ENCODE peak calls at places on chromosomes 6 and 20, in four cellular contexts. One of them, this sample, is unnamed.

GRCh38 chr6:33251390-33252012 is 20.2 kb downstream of the VPS52 start:
- DNase-seq in COLO829: no peak
- DNase-seq in ecto neural progenitor cell: no peak
- DNase-seq in HT1080: no peak
- DNase-seq in this sample: no peak

GRCh38 chr6:122289721-122290501 is 109.5 kb upstream of the HSF2 start:
- DNase-seq in HT1080: peak; percentile 4
- DNase-seq in COLO829: peak; percentile 27
- DNase-seq in ecto neural progenitor cell: no peak
- DNase-seq in this sample: no peak

GRCh38 chr6:70838907-70839285 is 118.0 kb downstream of the B3GAT2 start:
- DNase-seq in ecto neural progenitor cell: no peak
- DNase-seq in HT1080: no peak
- DNase-seq in COLO829: no peak
- DNase-seq in this sample: no peak

GRCh38 chr6:4950849-4951533 is 52.8 kb downstream of the RPP40 start:
- DNase-seq in HT1080: peak; percentile 30
- DNase-seq in COLO829: no peak
- DNase-seq in ecto neural progenitor cell: no peak
- DNase-seq in this sample: no peak

GRCh38 chr20:51379601-51380341 is 162.7 kb downstream of the NFATC2 start:
- DNase-seq in HT1080: no peak
- DNase-seq in ecto neural progenitor cell: no peak
- DNase-seq in COLO829: no peak
- DNase-seq in this sample: no peak

GRCh38 chr20:23018941-23019340 is 16.2 kb upstream of the SSTR4 start:
- DNase-seq in ecto neural progenitor cell: no peak
- DNase-seq in HT1080: no peak
- DNase-seq in COLO829: no peak
- DNase-seq in this sample: no peak

GRCh38 chr20:31974975-31975481 is 7.1 kb downstream of the XKR7 start:
- DNase-seq in COLO829: no peak
- DNase-seq in HT1080: no peak
- DNase-seq in ecto neural progenitor cell: peak; percentile 79
- DNase-seq in this sample: peak; percentile 52

GRCh38 chr6:169933839-169934698 is 182.6 kb downstream of the ERMARD start:
- DNase-seq in COLO829: no peak
- DNase-seq in HT1080: no peak
- DNase-seq in ecto neural progenitor cell: no peak
- DNase-seq in this sample: no peak

This sample was measured in neuronal stem cell.